ENCODE peak calls at places on chromosome X, in nine cellular contexts. G, K, S, A, C, F, V, B and D are unnamed samples.

GRCh38 chrX:41922694-41923171 is 621 bp downstream of the CASK start:
- DNase-seq in G (no peak), K (peak; percentile 4), S (peak; percentile 46), A (peak; percentile 71), C (peak; percentile 17), F (no peak), V (no peak), B (peak; percentile 28), D (no peak)

GRCh38 chrX:15745179-15745578 is 7.1 kb downstream of the CA5B start:
- DNase-seq in G (no peak), K (no peak), S (no peak), A (no peak), C (no peak), F (peak; percentile 21), V (no peak), B (no peak), D (no peak)

GRCh38 chrX:6363193-6363592 is 134.5 kb upstream of the NLGN4X start:
- DNase-seq in G (no peak), K (no peak), S (no peak), A (peak; percentile 19), C (no peak), F (no peak), V (no peak), B (no peak), D (no peak)

GRCh38 chrX:37958493-37959211 is 47.7 kb upstream of the SYTL5 start:
- DNase-seq in G (peak; percentile 22), K (no peak), S (no peak), A (peak; percentile 1), C (no peak), F (no peak), V (no peak), B (no peak), D (no peak)

GRCh38 chrX:47849776-47850175 is 13.1 kb downstream of the ZNF81 start:
- DNase-seq in G (no peak), K (no peak), S (no peak), A (no peak), C (no peak), F (no peak), V (no peak), B (no peak), D (no peak)

GRCh38 chrX:17597836-17598434 is 139.4 kb upstream of the SCML1 start:
- DNase-seq in G (no peak), K (no peak), S (peak; percentile 79), A (no peak), C (no peak), F (no peak), V (no peak), B (no peak), D (no peak)

GRCh38 chrX:97863261-97863660 is 979.6 kb downstream of the RPA4 start:
- DNase-seq in G (no peak), K (no peak), S (no peak), A (no peak), C (no peak), F (no peak), V (no peak), B (no peak), D (no peak)

GRCh38 chrX:109624641-109625311 is at the start of gene KCNE5:
- DNase-seq in G (no peak), K (no peak), S (no peak), A (peak; percentile 60), C (no peak), F (no peak), V (no peak), B (no peak), D (no peak)

GRCh38 chrX:153444333-153445011 is 1.4 kb downstream of the TREX2 start:
- DNase-seq in G (no peak), K (no peak), S (no peak), A (no peak), C (no peak), F (no peak), V (no peak), B (no peak), D (no peak)